ENCODE peak calls at places on chromosome 16, in six cellular contexts. T is fibroblast of lung, O is tibial nerve, U is breast epithelium, G is ovary, C is lower lobe of right lung. L is an unnamed sample.

GRCh38 chr16:85750021-85750826 is 672 bp downstream of the C16orf74 start:
- DNase-seq in T (peak), O (no peak), U (no peak), G (peak), C (peak), L (peak)

GRCh38 chr16:57621521-57622268 is 6.7 kb upstream of the ADGRG1 start:
- DNase-seq in U (peak), G (no peak), T (no peak), C (peak), O (peak), L (peak)

GRCh38 chr16:53991181-53992056 is 287.5 kb downstream of the FTO start:
- DNase-seq in G (no peak), T (peak), C (peak), U (no peak), O (no peak), L (no peak)

GRCh38 chr16:12589676-12590075 is 214.0 kb downstream of the CPPED1 start:
- DNase-seq in G (no peak), T (no peak), O (no peak), C (no peak), U (no peak), L (no peak)

GRCh38 chr16:56789360-56789759 is 59.4 kb downstream of the NUP93 start:
- DNase-seq in U (no peak), C (peak), O (no peak), T (peak), G (no peak), L (peak)

GRCh38 chr16:75593825-75594820 is 27.9 kb downstream of the GABARAPL2 start:
- DNase-seq in U (no peak), C (no peak), O (no peak), G (no peak), T (peak), L (no peak)

GRCh38 chr16:75550211-75550662 is 5.8 kb downstream of the TMEM231 start:
- DNase-seq in T (peak), C (no peak), U (peak), O (no peak), G (no peak), L (no peak)

GRCh38 chr16:89281189-89281577 is 63.7 kb downstream of the ZNF778 start:
- DNase-seq in U (no peak), G (no peak), T (no peak), O (no peak), C (no peak), L (no peak)

GRCh38 chr16:88673685-88674398 is 11.0 kb upstream of the MVD start:
- DNase-seq in O (no peak), U (no peak), G (no peak), C (no peak), T (no peak), L (no peak)

GRCh38 chr16:81703177-81704155 is 75.6 kb upstream of the PLCG2 start:
- DNase-seq in T (peak), O (no peak), C (peak), G (peak), U (no peak), L (no peak)

GRCh38 chr16:7236824-7237410 is 95.7 kb upstream of the RBFOX1 start:
- DNase-seq in T (no peak), U (peak), O (no peak), G (no peak), C (no peak), L (no peak)

GRCh38 chr16:74936902-74937560 is 47.9 kb downstream of the WDR59 start:
- DNase-seq in T (peak), U (no peak), C (no peak), O (no peak), G (no peak), L (no peak)

GRCh38 chr16:12868169-12868568 is 33.2 kb upstream of the SHISA9 start:
- DNase-seq in T (no peak), U (no peak), C (no peak), O (no peak), G (no peak), L (no peak)

GRCh38 chr16:24700549-24701392 is 28.7 kb upstream of the TNRC6A start:
- DNase-seq in T (peak), O (peak), C (peak), G (peak), U (peak), L (peak)

GRCh38 chr16:23216658-23217246 is 34.2 kb downstream of the SCNN1G start:
- DNase-seq in G (no peak), O (no peak), T (no peak), U (no peak), C (no peak), L (no peak)

GRCh38 chr16:87371261-87371866 is 12.2 kb downstream of the FBXO31 start:
- DNase-seq in G (no peak), U (no peak), O (no peak), C (peak), T (no peak), L (no peak)

GRCh38 chr16:1472974-1473373 is 1.9 kb downstream of the CLCN7 start:
- DNase-seq in O (no peak), U (no peak), C (no peak), G (no peak), T (no peak), L (no peak)

GRCh38 chr16:56994311-56994710 is 5.0 kb downstream of the NLRC5 start:
- DNase-seq in G (no peak), O (no peak), U (no peak), C (no peak), T (no peak), L (no peak)

GRCh38 chr16:64830653-64831052 is 291.2 kb downstream of the CDH11 start:
- DNase-seq in G (no peak), C (no peak), U (no peak), O (no peak), T (peak), L (no peak)

GRCh38 chr16:3152022-3152272 is 17.1 kb downstream of the ZNF213 start:
- DNase-seq in O (no peak), G (peak), U (no peak), C (peak), T (no peak), L (peak)

GRCh38 chr16:51636913-51637743 is 486.1 kb upstream of the SALL1 start:
- DNase-seq in G (no peak), C (no peak), O (no peak), T (no peak), U (no peak), L (no peak)

GRCh38 chr16:11424118-11424460 is 78.8 kb downstream of the RMI2 start:
- DNase-seq in G (no peak), U (no peak), T (no peak), C (no peak), O (no peak), L (no peak)

GRCh38 chr16:83925957-83926725 is 26.9 kb upstream of the OSGIN1 start:
- DNase-seq in T (no peak), C (no peak), U (no peak), O (no peak), G (no peak), L (no peak)

GRCh38 chr16:85312642-85313540 is 200.6 kb upstream of the CIBAR2 start:
- DNase-seq in U (no peak), G (no peak), C (no peak), T (no peak), O (no peak), L (no peak)

GRCh38 chr16:15900357-15900756 is 12.0 kb upstream of the CEP20 start:
- DNase-seq in G (no peak), T (no peak), C (no peak), O (no peak), U (no peak), L (no peak)

GRCh38 chr16:14345512-14346115 is 274.5 kb downstream of the MRTFB start:
- DNase-seq in T (no peak), G (no peak), C (peak), O (no peak), U (no peak), L (no peak)

GRCh38 chr16:86772231-86772510 is 193.8 kb downstream of the FOXL1 start:
- DNase-seq in C (no peak), T (no peak), U (no peak), G (no peak), O (no peak), L (no peak)

GRCh38 chr16:77582956-77583355 is 139.4 kb upstream of the NUDT7 start:
- DNase-seq in C (no peak), G (no peak), U (no peak), T (no peak), O (no peak), L (no peak)

GRCh38 chr16:84356176-84356575 is 12.2 kb upstream of the ATP2C2 start:
- DNase-seq in G (no peak), O (no peak), T (no peak), U (no peak), C (no peak), L (no peak)

GRCh38 chr16:54191163-54191562 is 95.4 kb downstream of the IRX3 start:
- DNase-seq in T (no peak), G (no peak), U (no peak), C (no peak), O (no peak), L (no peak)

GRCh38 chr16:20920091-20920490 is 19.5 kb downstream of the LYRM1 start:
- DNase-seq in C (no peak), O (no peak), G (no peak), U (no peak), T (no peak), L (no peak)

GRCh38 chr16:68244903-68245853 is at the start of gene PLA2G15:
- DNase-seq in G (peak), C (peak), U (peak), O (peak), T (peak), L (peak)

GRCh38 chr16:61814716-61815347 is 221.4 kb downstream of the CDH8 start:
- DNase-seq in G (no peak), C (no peak), O (no peak), U (no peak), T (no peak), L (no peak)

GRCh38 chr16:57576429-57576870 is 34.0 kb downstream of the ADGRG5 start:
- DNase-seq in T (peak), G (peak), U (peak), O (peak), C (peak), L (peak)

GRCh38 chr16:65002265-65002664 is 119.6 kb downstream of the CDH11 start:
- DNase-seq in U (no peak), O (no peak), T (peak), C (no peak), G (no peak), L (no peak)

DNA sequence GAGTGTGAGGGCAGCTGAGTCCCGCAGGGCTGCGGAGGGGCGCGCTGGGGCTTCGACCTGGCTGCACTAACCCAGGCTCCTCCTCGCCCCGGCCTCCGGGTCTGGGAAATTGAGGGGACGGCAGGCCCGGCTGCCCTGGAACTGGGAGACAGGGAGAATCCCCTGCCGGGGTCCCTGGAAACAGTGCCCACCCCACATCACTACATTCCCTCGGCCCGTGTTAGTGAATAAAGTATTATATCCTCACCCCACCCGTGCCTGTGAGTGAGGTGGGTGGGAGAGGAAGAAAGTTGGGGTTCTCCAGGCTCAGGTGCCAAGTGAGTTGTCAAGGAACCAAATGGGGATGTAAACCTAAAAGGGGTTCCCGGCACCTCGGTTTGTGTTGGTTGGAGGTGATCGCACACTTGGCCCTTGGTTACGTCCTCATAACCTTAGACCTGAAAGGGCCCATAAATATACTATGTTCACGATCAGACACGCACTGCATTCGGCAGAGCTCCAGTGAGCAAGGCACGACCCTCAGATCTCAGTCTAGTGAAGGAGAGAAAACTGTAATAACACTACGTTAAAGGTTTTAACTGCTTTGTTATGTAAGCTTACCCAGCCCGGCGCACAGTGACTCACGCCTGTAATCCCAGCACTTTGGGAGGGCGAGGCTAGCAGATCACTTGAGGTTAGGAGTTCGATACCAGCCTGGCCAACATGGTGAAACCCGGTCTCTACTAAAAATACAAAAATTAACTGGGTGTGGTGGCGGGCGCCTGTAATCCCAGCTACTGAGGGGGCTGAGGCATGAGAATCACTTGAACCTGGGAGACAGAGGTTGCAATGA is 11.2 kb downstream of the ZNF771 start:
- DNase-seq in C (no peak), U (no peak), O (no peak), T (no peak), G (no peak), L (no peak)
- TF ChIP-seq CTCF in C (no peak), U (no peak), O (no peak), T (no peak), G (no peak), L (no peak)

DNA sequence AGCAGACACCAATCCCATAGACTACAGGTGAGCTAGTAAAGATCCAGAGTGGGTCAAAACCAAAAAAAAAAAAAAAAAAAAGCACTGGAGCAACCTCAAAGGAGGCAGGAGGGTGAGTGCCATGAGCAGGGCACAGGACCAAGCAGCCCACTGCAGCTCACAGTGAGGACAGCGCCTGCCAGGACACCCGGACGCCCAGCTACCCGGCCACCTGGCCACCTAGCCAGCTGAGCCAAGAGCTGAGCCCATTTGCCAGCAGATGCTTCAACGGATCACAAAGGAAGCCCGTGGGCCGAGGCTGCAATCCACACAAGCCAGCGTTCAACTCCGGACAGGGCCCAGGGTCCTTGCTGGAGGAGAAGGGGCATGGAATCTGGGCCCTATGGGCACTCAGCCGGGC is 15.1 kb downstream of the AXIN1 start:
- DNase-seq in G (no peak), C (no peak), O (no peak), U (no peak), T (no peak), L (no peak)
- H3K27ac ChIP-seq in G (no peak), C (no peak), O (no peak), U (no peak), T (no peak), L (no peak)

GRCh38 chr16:4693296-4693955 is at the start of gene NUDT16L1:
- DNase-seq in C (peak), O (peak), U (peak), T (peak), G (peak), L (peak)
- TF ChIP-seq CTCF in C (peak), O (peak), U (no peak), T (peak), G (peak), L (no peak)

GRCh38 chr16:55506083-55506482 is 2.8 kb upstream of the LPCAT2 start:
- DNase-seq in O (no peak), G (no peak), T (no peak), C (no peak), U (no peak), L (no peak)
- H3K27ac ChIP-seq in O (no peak), G (no peak), T (no peak), C (no peak), U (no peak), L (no peak)

L was measured in pancreas.